ENCODE peak calls at places on chromosomes 1 and 21, in four cellular contexts. One of them, this sample, is unnamed.

GRCh38 chr21:34679056-34679455 is 10.3 kb downstream of the CLIC6 start:
- ATAC-seq in psoas muscle: no peak
- ATAC-seq in heart right ventricle: no peak
- ATAC-seq in pancreas: no peak
- ATAC-seq in this sample: no peak

GRCh38 chr1:244502630-244503029 is 41.6 kb downstream of the CATSPERE start:
- ATAC-seq in psoas muscle: no peak
- ATAC-seq in heart right ventricle: no peak
- ATAC-seq in pancreas: no peak
- ATAC-seq in this sample: no peak

GRCh38 chr1:104329278-104329677 is 579.6 kb downstream of the AMY1C start:
- ATAC-seq in psoas muscle: no peak
- ATAC-seq in heart right ventricle: no peak
- ATAC-seq in pancreas: no peak
- ATAC-seq in this sample: no peak

GRCh38 chr1:221525749-221526148 is 216.1 kb downstream of the DUSP10 start:
- ATAC-seq in psoas muscle: no peak
- ATAC-seq in heart right ventricle: no peak
- ATAC-seq in pancreas: no peak
- ATAC-seq in this sample: no peak

GRCh38 chr1:201597551-201598230 is 58.8 kb downstream of the NAV1 start:
- ATAC-seq in psoas muscle: peak
- ATAC-seq in heart right ventricle: peak
- ATAC-seq in pancreas: peak
- ATAC-seq in this sample: no peak

GRCh38 chr1:64469121-64469520 is 808 bp upstream of the CACHD1 start:
- ATAC-seq in psoas muscle: no peak
- ATAC-seq in heart right ventricle: no peak
- ATAC-seq in pancreas: peak
- ATAC-seq in this sample: no peak

GRCh38 chr1:177145102-177145779 is 19.3 kb downstream of the ASTN1 start:
- ATAC-seq in psoas muscle: no peak
- ATAC-seq in heart right ventricle: no peak
- ATAC-seq in pancreas: no peak
- ATAC-seq in this sample: no peak

GRCh38 chr1:112460672-112461071 is 48.1 kb upstream of the WNT2B start:
- ATAC-seq in psoas muscle: no peak
- ATAC-seq in heart right ventricle: no peak
- ATAC-seq in pancreas: no peak
- ATAC-seq in this sample: no peak

GRCh38 chr1:3658231-3658615 is 5.9 kb downstream of the TP73 start:
- ATAC-seq in psoas muscle: no peak
- ATAC-seq in heart right ventricle: no peak
- ATAC-seq in pancreas: no peak
- ATAC-seq in this sample: no peak

GRCh38 chr1:17306921-17307320 is 1.1 kb upstream of the PADI4 start:
- ATAC-seq in psoas muscle: no peak
- ATAC-seq in heart right ventricle: no peak
- ATAC-seq in pancreas: no peak
- ATAC-seq in this sample: no peak

GRCh38 chr1:231847612-231848390 is 221.2 kb downstream of the DISC1 start:
- ATAC-seq in psoas muscle: no peak
- ATAC-seq in heart right ventricle: no peak
- ATAC-seq in pancreas: no peak
- ATAC-seq in this sample: no peak

GRCh38 chr1:152486400-152487006 is 24.1 kb upstream of the LCE5A start:
- ATAC-seq in psoas muscle: no peak
- ATAC-seq in heart right ventricle: no peak
- ATAC-seq in pancreas: no peak
- ATAC-seq in this sample: peak

GRCh38 chr21:46219591-46220239 is 8.9 kb downstream of the LSS start:
- ATAC-seq in psoas muscle: no peak
- ATAC-seq in heart right ventricle: no peak
- ATAC-seq in pancreas: no peak
- ATAC-seq in this sample: no peak

GRCh38 chr1:23178414-23178813 is 9.8 kb upstream of the LUZP1 start:
- ATAC-seq in psoas muscle: no peak
- ATAC-seq in heart right ventricle: no peak
- ATAC-seq in pancreas: no peak
- ATAC-seq in this sample: no peak

GRCh38 chr1:42191319-42191718 is 26.8 kb upstream of the GUCA2A start:
- ATAC-seq in psoas muscle: no peak
- ATAC-seq in heart right ventricle: no peak
- ATAC-seq in pancreas: no peak
- ATAC-seq in this sample: no peak

GRCh38 chr1:225426395-225427248 is 1.2 kb downstream of the LBR start:
- ATAC-seq in psoas muscle: peak
- ATAC-seq in heart right ventricle: no peak
- ATAC-seq in pancreas: peak
- ATAC-seq in this sample: peak

This sample was measured in SK-N-SH treated with all-trans-retinoic acid at 6 μM for 48 hours.